ENCODE peak calls at places on chromosome 5, in seven cellular contexts. J is naive thymus-derived CD8-positive, alpha-beta T cell; E is pons; G is iris pigment epithelial cell; I is NCI-H1694; A is Kasumi-1; N is hypothalamus. O is an unnamed sample.

GRCh38 chr5:94353605-94354004 is 264.8 kb downstream of the KIAA0825 start:
- DNase-seq in I (no peak), J (no peak), A (no peak), G (no peak), N (no peak), E (no peak), O (no peak)

GRCh38 chr5:178355662-178356061 is 123.1 kb upstream of the PHYKPL start:
- DNase-seq in N (no peak), A (no peak), I (no peak), G (no peak), J (no peak), E (no peak), O (no peak)

GRCh38 chr5:92687793-92688467 is 893.1 kb downstream of the NR2F1-AS1 start:
- DNase-seq in J (no peak), A (no peak), E (peak), G (peak), N (no peak), I (no peak), O (peak)

GRCh38 chr5:29193972-29194371 is 1999.5 kb upstream of the CDH6 start:
- DNase-seq in J (no peak), I (no peak), G (no peak), E (no peak), N (no peak), A (no peak), O (no peak)

GRCh38 chr5:107566537-107566875 is 104.2 kb downstream of the EFNA5 start:
- DNase-seq in J (no peak), E (no peak), N (no peak), I (no peak), G (peak), A (no peak), O (no peak)

GRCh38 chr5:103109277-103109676 is 10.7 kb downstream of the GIN1 start:
- DNase-seq in E (peak), J (no peak), N (no peak), A (no peak), G (no peak), I (no peak), O (no peak)

GRCh38 chr5:175789670-175790069 is 81.7 kb upstream of the CPLX2 start:
- DNase-seq in I (no peak), J (no peak), N (no peak), G (no peak), A (no peak), E (no peak), O (no peak)

GRCh38 chr5:141186897-141187512 is at the start of gene PCDHB9:
- DNase-seq in J (peak), N (no peak), I (no peak), A (peak), E (peak), G (peak), O (peak)

GRCh38 chr5:62340392-62340791 is 34.4 kb downstream of the KIF2A start:
- DNase-seq in J (peak), N (no peak), G (peak), E (peak), I (peak), A (peak), O (no peak)

GRCh38 chr5:13946111-13946510 is 1.6 kb upstream of the DNAH5 start:
- DNase-seq in G (no peak), E (peak), N (no peak), I (peak), J (no peak), A (no peak), O (peak)

GRCh38 chr5:100900142-100900795 is 2.8 kb downstream of the ST8SIA4 start:
- DNase-seq in J (peak), N (peak), E (peak), I (peak), G (peak), A (peak), O (no peak)

GRCh38 chr5:106019271-106019670 is 1651.5 kb downstream of the EFNA5 start:
- DNase-seq in A (no peak), I (no peak), G (peak), N (no peak), J (no peak), E (no peak), O (no peak)

GRCh38 chr5:81213070-81213469 is 20.1 kb upstream of the CKMT2 start:
- DNase-seq in I (no peak), N (no peak), G (no peak), A (no peak), J (no peak), E (no peak), O (no peak)

GRCh38 chr5:1546556-1546955 is 22.8 kb upstream of the LPCAT1 start:
- DNase-seq in G (no peak), A (no peak), J (no peak), E (no peak), N (no peak), I (no peak), O (no peak)

GRCh38 chr5:181203842-181204560 is 995 bp downstream of the TRIM7 start:
- DNase-seq in G (no peak), E (no peak), I (no peak), A (no peak), N (no peak), J (peak), O (no peak)

GRCh38 chr5:151058301-151058700 is 22.5 kb downstream of the TNIP1 start:
- DNase-seq in G (no peak), N (no peak), J (no peak), E (no peak), I (no peak), A (no peak), O (no peak)

GRCh38 chr5:125657936-125658335 is 765.3 kb upstream of the GRAMD2B start:
- DNase-seq in J (no peak), G (no peak), A (no peak), N (no peak), I (no peak), E (peak), O (no peak)

GRCh38 chr5:139650031-139650688 is 2.0 kb downstream of the CXXC5 start:
- DNase-seq in A (no peak), I (no peak), J (no peak), E (peak), G (no peak), N (peak), O (no peak)

GRCh38 chr5:318341-318897 is 3.1 kb upstream of the AHRR start:
- DNase-seq in G (peak), J (no peak), A (no peak), N (no peak), E (no peak), I (no peak), O (no peak)

GRCh38 chr5:128228506-128228905 is 144.9 kb downstream of the SLC12A2 start:
- DNase-seq in I (peak), G (peak), A (no peak), N (no peak), J (no peak), E (peak), O (no peak)

GRCh38 chr5:2278825-2279224 is 396.1 kb upstream of the IRX4 start:
- DNase-seq in E (no peak), J (no peak), I (no peak), G (no peak), N (no peak), A (no peak), O (no peak)

GRCh38 chr5:145587308-145588071 is 247.7 kb downstream of the PRELID2 start:
- DNase-seq in I (no peak), G (peak), J (no peak), N (no peak), E (peak), A (no peak), O (no peak)

GRCh38 chr5:55969956-55970355 is 24.8 kb downstream of the IL6ST start:
- DNase-seq in E (no peak), N (no peak), G (peak), A (no peak), I (no peak), J (no peak), O (no peak)

GRCh38 chr5:756171-756570 is 28.4 kb downstream of the ZDHHC11B start:
- DNase-seq in N (no peak), E (no peak), G (no peak), J (no peak), I (no peak), A (no peak), O (no peak)

GRCh38 chr5:138463335-138464017 is 1.8 kb upstream of the EGR1 start:
- DNase-seq in N (no peak), E (no peak), A (peak), G (peak), J (no peak), I (peak), O (no peak)

GRCh38 chr5:137231535-137231934 is 267.6 kb downstream of the SPOCK1 start:
- DNase-seq in I (no peak), N (no peak), G (peak), J (no peak), A (no peak), E (no peak), O (no peak)

GRCh38 chr5:134968055-134968454 is 348 bp downstream of the CATSPER3 start:
- DNase-seq in J (no peak), I (no peak), N (no peak), E (no peak), G (no peak), A (no peak), O (no peak)

GRCh38 chr5:39755986-39756385 is 331.2 kb upstream of the DAB2 start:
- DNase-seq in E (peak), J (no peak), A (no peak), G (peak), I (no peak), N (no peak), O (no peak)

GRCh38 chr5:169081008-169081724 is 219.8 kb downstream of the SLIT3 start:
- DNase-seq in G (no peak), I (no peak), E (no peak), A (no peak), N (no peak), J (no peak), O (no peak)

GRCh38 chr5:65823174-65823573 is 101.2 kb downstream of the NLN start:
- DNase-seq in I (no peak), N (no peak), A (no peak), E (no peak), J (no peak), G (no peak), O (no peak)

GRCh38 chr5:84255318-84255717 is 129.4 kb downstream of the EDIL3 start:
- DNase-seq in N (no peak), G (peak), E (no peak), A (peak), J (no peak), I (no peak), O (no peak)

GRCh38 chr5:138489705-138490104 is 24.4 kb downstream of the EGR1 start:
- DNase-seq in I (peak), E (no peak), J (no peak), N (peak), A (no peak), G (no peak), O (no peak)

GRCh38 chr5:82162568-82162967 is 115.6 kb downstream of the RPS23 start:
- DNase-seq in A (no peak), N (no peak), I (no peak), E (no peak), G (no peak), J (no peak), O (no peak)

GRCh38 chr5:175022286-175022685 is 297.9 kb downstream of the MSX2 start:
- DNase-seq in E (no peak), N (no peak), G (no peak), J (no peak), I (no peak), A (no peak), O (no peak)

GRCh38 chr5:93359296-93359957 is 221.6 kb downstream of the NR2F1-AS1 start:
- DNase-seq in G (peak), I (no peak), N (no peak), J (no peak), E (no peak), A (no peak), O (no peak)

GRCh38 chr5:55234171-55234700 is 828 bp upstream of the CCNO start:
- DNase-seq in J (no peak), A (no peak), G (peak), N (no peak), E (peak), I (no peak), O (peak)

GRCh38 chr5:89097103-89097502 is 214.1 kb upstream of the MEF2C start:
- DNase-seq in A (no peak), E (no peak), N (no peak), J (no peak), G (no peak), I (no peak), O (no peak)

GRCh38 chr5:122774861-122775712 is at the start of gene SNX2:
- DNase-seq in I (peak), E (peak), N (peak), G (peak), A (peak), J (peak), O (peak)

GRCh38 chr5:68884144-68884754 is 209.6 kb upstream of the SLC30A5 start:
- DNase-seq in I (no peak), G (no peak), A (no peak), N (no peak), J (peak), E (peak), O (no peak)

GRCh38 chr5:178637356-178638069 is 10.7 kb upstream of the CLK4 start:
- DNase-seq in I (no peak), A (no peak), G (no peak), J (no peak), N (no peak), E (peak), O (no peak)

O was measured in cerebellar cortex.